ENCODE peak calls at places on chromosome 19, in six cellular contexts. One of them, this sample, is unnamed.

GRCh38 chr19:43755256-43755801 is 567 bp upstream of the SMG9 start:
- DNase-seq in right lobe of liver: peak; percentile 86
- DNase-seq in heart right ventricle: peak; percentile 88
- DNase-seq in brain microvascular endothelial cell: peak; percentile 42
- DNase-seq in HCT116: no peak
- DNase-seq in endodermal cell: peak; percentile 86
- DNase-seq in this sample: no peak

GRCh38 chr19:49362048-49362925 is at the start of gene TEAD2:
- DNase-seq in right lobe of liver: peak; percentile 77
- DNase-seq in endodermal cell: peak; percentile 92
- DNase-seq in heart right ventricle: peak; percentile 84
- DNase-seq in HCT116: no peak
- DNase-seq in brain microvascular endothelial cell: peak; percentile 24
- DNase-seq in this sample: no peak

GRCh38 chr19:56868446-56868845 is 27.9 kb upstream of the PEG3 start:
- DNase-seq in right lobe of liver: no peak
- DNase-seq in brain microvascular endothelial cell: no peak
- DNase-seq in heart right ventricle: no peak
- DNase-seq in HCT116: no peak
- DNase-seq in endodermal cell: no peak
- DNase-seq in this sample: no peak

GRCh38 chr19:2529473-2529918 is 53.6 kb downstream of the GADD45B start:
- DNase-seq in HCT116: peak; percentile 97
- DNase-seq in heart right ventricle: no peak
- DNase-seq in endodermal cell: no peak
- DNase-seq in right lobe of liver: no peak
- DNase-seq in brain microvascular endothelial cell: peak; percentile 90
- DNase-seq in this sample: no peak

GRCh38 chr19:3780786-3781304 is 5.3 kb downstream of the MATK start:
- DNase-seq in right lobe of liver: no peak
- DNase-seq in HCT116: no peak
- DNase-seq in heart right ventricle: no peak
- DNase-seq in brain microvascular endothelial cell: no peak
- DNase-seq in endodermal cell: no peak
- DNase-seq in this sample: no peak

GRCh38 chr19:15101479-15102082 is 5.6 kb upstream of the SYDE1 start:
- DNase-seq in heart right ventricle: no peak
- DNase-seq in brain microvascular endothelial cell: peak; percentile 53
- DNase-seq in HCT116: peak; percentile 38
- DNase-seq in right lobe of liver: no peak
- DNase-seq in endodermal cell: peak; percentile 90
- DNase-seq in this sample: no peak

GRCh38 chr19:9289231-9289884 is 20.3 kb downstream of the ZNF699 start:
- DNase-seq in brain microvascular endothelial cell: no peak
- DNase-seq in heart right ventricle: no peak
- DNase-seq in HCT116: no peak
- DNase-seq in endodermal cell: no peak
- DNase-seq in right lobe of liver: no peak
- DNase-seq in this sample: no peak

GRCh38 chr19:47757617-47758432 is 12.5 kb downstream of the NOP53 start:
- DNase-seq in HCT116: no peak
- DNase-seq in endodermal cell: no peak
- DNase-seq in brain microvascular endothelial cell: no peak
- DNase-seq in heart right ventricle: no peak
- DNase-seq in right lobe of liver: no peak
- DNase-seq in this sample: no peak

GRCh38 chr19:10189631-10190425 is 4.9 kb downstream of the DNMT1 start:
- DNase-seq in endodermal cell: no peak
- DNase-seq in right lobe of liver: no peak
- DNase-seq in heart right ventricle: no peak
- DNase-seq in HCT116: no peak
- DNase-seq in brain microvascular endothelial cell: no peak
- DNase-seq in this sample: no peak

GRCh38 chr19:41264581-41265375 is 606 bp downstream of the HNRNPUL1 start:
- DNase-seq in HCT116: no peak
- DNase-seq in right lobe of liver: peak; percentile 70
- DNase-seq in endodermal cell: peak; percentile 78
- DNase-seq in heart right ventricle: peak; percentile 53
- DNase-seq in brain microvascular endothelial cell: peak; percentile 16
- DNase-seq in this sample: no peak

GRCh38 chr19:36837525-36837901 is 674 bp downstream of the ZNF790 start:
- DNase-seq in heart right ventricle: no peak
- DNase-seq in HCT116: no peak
- DNase-seq in endodermal cell: no peak
- DNase-seq in right lobe of liver: peak; percentile 61
- DNase-seq in brain microvascular endothelial cell: peak; percentile 22
- DNase-seq in this sample: no peak

GRCh38 chr19:6392219-6393073 is 518 bp downstream of the GTF2F1 start:
- DNase-seq in HCT116: no peak
- DNase-seq in endodermal cell: no peak
- DNase-seq in brain microvascular endothelial cell: no peak
- DNase-seq in right lobe of liver: no peak
- DNase-seq in heart right ventricle: no peak
- DNase-seq in this sample: no peak

GRCh38 chr19:30001794-30002193 is 59.8 kb downstream of the URI1 start:
- DNase-seq in endodermal cell: no peak
- DNase-seq in right lobe of liver: no peak
- DNase-seq in heart right ventricle: no peak
- DNase-seq in brain microvascular endothelial cell: peak; percentile 4
- DNase-seq in HCT116: no peak
- DNase-seq in this sample: no peak

GRCh38 chr19:44258139-44258538 is 1.5 kb upstream of the ZNF233 start:
- DNase-seq in endodermal cell: no peak
- DNase-seq in brain microvascular endothelial cell: no peak
- DNase-seq in HCT116: no peak
- DNase-seq in heart right ventricle: no peak
- DNase-seq in right lobe of liver: no peak
- DNase-seq in this sample: no peak

GRCh38 chr19:34319785-34320184 is 45.2 kb upstream of the GPI start:
- DNase-seq in brain microvascular endothelial cell: no peak
- DNase-seq in right lobe of liver: no peak
- DNase-seq in heart right ventricle: no peak
- DNase-seq in HCT116: no peak
- DNase-seq in endodermal cell: no peak
- DNase-seq in this sample: no peak

GRCh38 chr19:51815038-51815437 is 20.1 kb downstream of the FPR3 start:
- DNase-seq in right lobe of liver: no peak
- DNase-seq in heart right ventricle: no peak
- DNase-seq in brain microvascular endothelial cell: no peak
- DNase-seq in endodermal cell: no peak
- DNase-seq in HCT116: no peak
- DNase-seq in this sample: no peak

GRCh38 chr19:19460258-19460731 is 54.8 kb downstream of the GATAD2A start:
- DNase-seq in heart right ventricle: no peak
- DNase-seq in right lobe of liver: no peak
- DNase-seq in brain microvascular endothelial cell: no peak
- DNase-seq in endodermal cell: no peak
- DNase-seq in HCT116: no peak
- DNase-seq in this sample: no peak

GRCh38 chr19:41920878-41921277 is 7.4 kb downstream of the ERFL start:
- DNase-seq in endodermal cell: no peak
- DNase-seq in brain microvascular endothelial cell: no peak
- DNase-seq in right lobe of liver: no peak
- DNase-seq in heart right ventricle: no peak
- DNase-seq in HCT116: no peak
- DNase-seq in this sample: no peak

DNA sequence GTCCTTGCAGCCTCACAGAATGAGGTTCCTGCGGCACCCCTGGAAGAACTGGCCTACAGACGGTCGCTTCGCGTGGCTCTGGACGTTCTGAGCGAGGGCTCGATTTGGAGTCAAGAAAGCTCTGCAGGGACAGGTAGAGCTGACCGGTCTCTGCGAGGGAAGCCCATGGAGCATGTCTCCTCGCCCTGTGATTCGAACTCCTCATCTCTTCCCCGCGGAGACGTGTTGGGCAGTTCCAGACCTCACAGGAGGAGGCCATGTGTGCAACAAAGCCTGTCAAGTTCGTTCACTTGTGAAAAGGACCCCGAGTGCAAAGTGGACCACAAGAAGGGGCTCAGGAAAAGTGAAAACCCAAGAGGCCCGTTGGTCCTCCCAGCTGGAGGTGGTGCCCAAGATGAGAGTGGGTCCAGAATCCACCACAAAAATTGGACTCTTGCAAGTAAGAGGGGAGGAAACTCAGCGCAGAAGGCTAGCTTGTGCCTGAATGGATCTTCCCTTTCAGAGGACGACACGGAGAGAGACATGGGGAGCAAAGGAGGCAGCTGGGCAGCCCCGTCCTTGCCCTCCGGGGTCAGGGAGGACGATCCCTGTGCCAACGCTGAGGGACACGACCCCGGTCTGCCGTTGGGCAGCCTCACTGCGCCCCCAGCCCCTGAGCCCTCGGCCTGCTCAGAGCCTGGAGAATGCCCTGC is 23.4 kb upstream of the NDUFS7 start:
- DNase-seq in brain microvascular endothelial cell: no peak
- DNase-seq in heart right ventricle: no peak
- DNase-seq in endodermal cell: peak; percentile 36
- DNase-seq in right lobe of liver: no peak
- DNase-seq in HCT116: no peak
- DNase-seq in this sample: no peak
- H3K4me3 ChIP-seq in brain microvascular endothelial cell: peak overlapping the region; percentile 47
- H3K4me3 ChIP-seq in heart right ventricle: peak overlapping the region; percentile 12
- H3K4me3 ChIP-seq in endodermal cell: no peak overlapping the region
- H3K4me3 ChIP-seq in right lobe of liver: no peak overlapping the region
- H3K4me3 ChIP-seq in HCT116: no peak overlapping the region
- H3K4me3 ChIP-seq in this sample: no peak overlapping the region

DNA sequence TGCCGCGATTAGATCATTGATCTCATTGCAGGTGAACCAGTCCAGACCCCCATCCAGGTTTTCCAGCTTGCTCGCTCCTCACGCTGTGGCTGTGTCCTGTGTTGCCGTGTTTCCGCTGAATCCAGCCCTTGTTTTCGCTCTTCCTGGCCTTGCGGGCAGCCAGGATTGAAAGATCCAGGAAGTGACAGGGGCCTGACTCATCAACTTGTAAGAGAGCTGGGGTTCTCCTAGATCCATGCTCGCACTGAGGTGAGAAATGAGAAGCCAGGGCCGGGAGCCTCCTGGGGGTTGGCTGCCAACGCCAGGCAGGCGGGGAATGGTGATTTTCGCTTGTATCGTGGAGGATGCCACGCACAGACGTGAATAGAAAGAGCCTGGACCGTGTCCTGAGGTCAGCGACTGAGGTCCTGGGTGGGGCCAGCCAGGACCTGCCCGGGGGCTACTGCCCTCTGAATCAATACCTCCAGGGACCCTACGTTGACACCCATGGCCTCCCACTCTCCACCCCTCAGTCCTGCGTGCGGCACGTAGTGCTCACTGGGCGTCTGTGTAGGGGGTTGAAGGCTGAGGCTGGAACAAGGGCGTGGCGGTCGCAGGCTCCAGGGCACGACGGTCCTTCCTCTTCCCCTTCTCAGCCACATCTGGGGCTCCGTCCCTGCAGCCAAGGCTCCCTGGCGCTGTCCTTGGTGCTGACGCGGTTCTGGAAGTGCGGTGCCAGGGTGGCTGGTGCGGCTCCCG is 7.3 kb upstream of the PTPRH start:
- DNase-seq in brain microvascular endothelial cell: peak; percentile 99
- DNase-seq in HCT116: peak; percentile 100
- DNase-seq in right lobe of liver: peak; percentile 80
- DNase-seq in endodermal cell: peak; percentile 97
- DNase-seq in heart right ventricle: peak; percentile 85
- DNase-seq in this sample: peak; percentile 97
- TF ChIP-seq CTCF in brain microvascular endothelial cell: peak; percentile 19
- TF ChIP-seq CTCF in HCT116: no peak
- TF ChIP-seq CTCF in right lobe of liver: no peak
- TF ChIP-seq CTCF in endodermal cell: no peak
- TF ChIP-seq CTCF in heart right ventricle: no peak
- TF ChIP-seq CTCF in this sample: no peak

GRCh38 chr19:53576941-53577653 is 39.2 kb downstream of the ZNF331 start:
- DNase-seq in heart right ventricle: no peak
- DNase-seq in brain microvascular endothelial cell: no peak
- DNase-seq in right lobe of liver: no peak
- DNase-seq in endodermal cell: no peak
- DNase-seq in HCT116: no peak
- DNase-seq in this sample: no peak
- H3K4me3 ChIP-seq in heart right ventricle: no peak overlapping the region
- H3K4me3 ChIP-seq in brain microvascular endothelial cell: no peak overlapping the region
- H3K4me3 ChIP-seq in right lobe of liver: no peak overlapping the region
- H3K4me3 ChIP-seq in endodermal cell: peak overlapping the region; percentile 55
- H3K4me3 ChIP-seq in HCT116: no peak overlapping the region
- H3K4me3 ChIP-seq in this sample: no peak overlapping the region

GRCh38 chr19:38374332-38375097 is at the start of gene PSMD8:
- DNase-seq in endodermal cell: peak; percentile 99
- DNase-seq in HCT116: peak; percentile 99
- DNase-seq in right lobe of liver: peak; percentile 100
- DNase-seq in heart right ventricle: peak; percentile 99
- DNase-seq in brain microvascular endothelial cell: peak; percentile 98
- DNase-seq in this sample: peak; percentile 96

GRCh38 chr19:38376576-38376975 is 2.2 kb downstream of the PSMD8 start:
- DNase-seq in endodermal cell: no peak
- DNase-seq in HCT116: no peak
- DNase-seq in right lobe of liver: no peak
- DNase-seq in brain microvascular endothelial cell: no peak
- DNase-seq in heart right ventricle: no peak
- DNase-seq in this sample: no peak

GRCh38 chr19:38375748-38376147 is 1.4 kb downstream of the PSMD8 start:
- DNase-seq in HCT116: no peak
- DNase-seq in right lobe of liver: no peak
- DNase-seq in endodermal cell: no peak
- DNase-seq in brain microvascular endothelial cell: no peak
- DNase-seq in heart right ventricle: no peak
- DNase-seq in this sample: no peak

GRCh38 chr19:38375098-38375493 is 725 bp downstream of the PSMD8 start:
- DNase-seq in endodermal cell: no peak
- DNase-seq in brain microvascular endothelial cell: no peak
- DNase-seq in HCT116: no peak
- DNase-seq in heart right ventricle: no peak
- DNase-seq in right lobe of liver: no peak
- DNase-seq in this sample: no peak

DNA sequence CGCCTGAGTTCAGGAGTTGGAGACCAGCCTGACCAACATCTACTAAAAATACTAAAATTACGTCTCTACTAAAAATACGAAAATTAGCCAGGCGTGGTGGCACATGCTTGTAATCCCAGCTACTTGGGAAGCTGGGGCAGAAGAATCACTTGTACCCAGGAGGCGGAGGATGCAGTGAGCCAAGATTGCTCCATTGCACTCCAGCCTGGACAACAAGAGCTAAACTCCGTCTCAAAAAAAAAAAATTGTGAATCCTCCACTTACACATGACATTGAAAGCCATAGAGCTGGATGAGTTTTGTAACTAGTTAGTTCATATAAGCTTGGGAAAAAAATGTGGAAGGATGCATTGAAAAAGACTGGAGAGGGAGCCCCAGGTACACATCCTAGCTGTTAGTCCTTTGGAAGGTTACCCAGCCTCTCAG is 452 bp upstream of the PSMD8 start:
- DNase-seq in brain microvascular endothelial cell: no peak
- DNase-seq in heart right ventricle: no peak
- DNase-seq in right lobe of liver: no peak
- DNase-seq in endodermal cell: no peak
- DNase-seq in HCT116: no peak
- DNase-seq in this sample: no peak
- TF ChIP-seq CTCF in brain microvascular endothelial cell: no peak
- TF ChIP-seq CTCF in heart right ventricle: no peak
- TF ChIP-seq CTCF in right lobe of liver: no peak
- TF ChIP-seq CTCF in endodermal cell: no peak
- TF ChIP-seq CTCF in HCT116: no peak
- TF ChIP-seq CTCF in this sample: no peak

GRCh38 chr19:33205110-33205509 is 11.0 kb downstream of the LRP3 start:
- DNase-seq in endodermal cell: no peak
- DNase-seq in heart right ventricle: no peak
- DNase-seq in HCT116: no peak
- DNase-seq in brain microvascular endothelial cell: no peak
- DNase-seq in right lobe of liver: peak; percentile 50
- DNase-seq in this sample: no peak
- H3K4me3 ChIP-seq in endodermal cell: no peak overlapping the region
- H3K4me3 ChIP-seq in heart right ventricle: no peak overlapping the region
- H3K4me3 ChIP-seq in HCT116: no peak overlapping the region
- H3K4me3 ChIP-seq in brain microvascular endothelial cell: no peak overlapping the region
- H3K4me3 ChIP-seq in right lobe of liver: no peak overlapping the region
- H3K4me3 ChIP-seq in this sample: no peak overlapping the region